ENCODE peak calls at places on chromosomes 6 and 20, in four cellular contexts. Y is ACHN, R is cardiac muscle cell, S is anterior cingulate cortex. X is an unnamed sample.

GRCh38 chr6:3898270-3898994 is 49.3 kb downstream of the FAM50B start:
- DNase-seq in Y (no peak), R (no peak), S (no peak), X (no peak)

GRCh38 chr6:167988945-167989841 is 8.3 kb upstream of the KIF25 start:
- DNase-seq in Y (no peak), R (no peak), S (no peak), X (no peak)

GRCh38 chr6:19616022-19616421 is 221.1 kb upstream of the ID4 start:
- DNase-seq in Y (no peak), R (no peak), S (no peak), X (no peak)

GRCh38 chr6:50850223-50850751 is 31.6 kb downstream of the TFAP2B start:
- DNase-seq in Y (no peak), R (peak), S (no peak), X (no peak)

GRCh38 chr6:146017672-146018071 is 11.2 kb upstream of the GRM1 start:
- DNase-seq in Y (no peak), R (no peak), S (no peak), X (no peak)

GRCh38 chr6:143806282-143807102 is 36.6 kb upstream of the LTV1 start:
- DNase-seq in Y (no peak), R (no peak), S (no peak), X (no peak)

GRCh38 chr6:109939654-109940053 is 38.5 kb upstream of the GPR6 start:
- DNase-seq in Y (no peak), R (no peak), S (no peak), X (no peak)

GRCh38 chr6:76942203-76942971 is 520.9 kb downstream of the HTR1B start:
- DNase-seq in Y (no peak), R (no peak), S (no peak), X (no peak)

GRCh38 chr20:5735845-5736530 is 14.2 kb upstream of the SHLD1 start:
- DNase-seq in Y (no peak), R (no peak), S (no peak), X (no peak)

GRCh38 chr6:1832358-1832757 is 222.6 kb downstream of the FOXC1 start:
- DNase-seq in Y (no peak), R (no peak), S (no peak), X (no peak)

GRCh38 chr20:6519556-6519955 is 247.9 kb upstream of the BMP2 start:
- DNase-seq in Y (no peak), R (no peak), S (no peak), X (no peak)

GRCh38 chr6:75317503-75318206 is 33.1 kb upstream of the TMEM30A start:
- DNase-seq in Y (no peak), R (peak), S (no peak), X (no peak)

GRCh38 chr6:151805286-151805840 is 2.1 kb upstream of the ESR1 start:
- DNase-seq in Y (no peak), R (peak), S (no peak), X (no peak)

GRCh38 chr6:113137411-113137810 is 719.7 kb upstream of the MARCKS start:
- DNase-seq in Y (no peak), R (no peak), S (no peak), X (no peak)

GRCh38 chr6:107871981-107872380 is 47.9 kb upstream of the SCML4 start:
- DNase-seq in Y (no peak), R (no peak), S (no peak), X (no peak)

GRCh38 chr6:15713325-15713724 is 50.5 kb upstream of the DTNBP1 start:
- DNase-seq in Y (no peak), R (no peak), S (no peak), X (no peak)

GRCh38 chr6:90859056-90859455 is 272.2 kb upstream of the MAP3K7 start:
- DNase-seq in Y (no peak), R (no peak), S (no peak), X (no peak)

GRCh38 chr6:154672086-154672485 is 61.1 kb upstream of the SCAF8 start:
- DNase-seq in Y (no peak), R (peak), S (no peak), X (no peak)

GRCh38 chr6:17086469-17086868 is 15.4 kb upstream of the STMND1 start:
- DNase-seq in Y (peak), R (peak), S (no peak), X (peak)

GRCh38 chr6:159716247-159717086 is 10.8 kb upstream of the WTAP start:
- DNase-seq in Y (peak), R (no peak), S (no peak), X (no peak)

GRCh38 chr6:4743026-4743425 is 33.2 kb upstream of the CDYL start:
- DNase-seq in Y (no peak), R (no peak), S (no peak), X (no peak)

GRCh38 chr20:38196592-38196991 is 31.5 kb upstream of the TGM2 start:
- DNase-seq in Y (no peak), R (no peak), S (no peak), X (no peak)

GRCh38 chr6:79630883-79631799 is at the start of gene SH3BGRL2:
- DNase-seq in Y (peak), R (peak), S (peak), X (peak)

GRCh38 chr6:152721956-152722355 is 24.3 kb downstream of the MYCT1 start:
- DNase-seq in Y (no peak), R (no peak), S (no peak), X (no peak)

GRCh38 chr6:90187437-90188049 is 109.1 kb downstream of the BACH2 start:
- DNase-seq in Y (no peak), R (peak), S (no peak), X (no peak)

X was measured in cerebellar cortex.